ENCODE peak calls at places on chromosome 11, in ten cellular contexts. E, P, A, T, K, V, R, D, C and O are unnamed samples.

GRCh38 chr11:1691027-1691877 is 5.7 kb upstream of the KRTAP5-6 start:
- DNase-seq in C (no peak), T (no peak), A (no peak), K (no peak), V (no peak), P (no peak), E (no peak), D (no peak), R (no peak), O (no peak)

GRCh38 chr11:235998-236773 is at the start of gene SIRT3:
- DNase-seq in P (peak; percentile 67), A (peak; percentile 99), C (peak; percentile 83), T (peak; percentile 95), V (peak; percentile 80), K (peak; percentile 88), D (peak; percentile 94), E (peak; percentile 64), R (peak; percentile 85), O (peak; percentile 96)

GRCh38 chr11:69378303-69379141 is 84.6 kb downstream of the MYEOV start:
- DNase-seq in E (no peak), P (no peak), V (no peak), T (peak; percentile 79), K (peak; percentile 16), D (peak; percentile 55), C (no peak), R (no peak), A (no peak), O (no peak)

GRCh38 chr11:43555811-43556210 is 124.7 kb upstream of the HSD17B12 start:
- DNase-seq in E (no peak), K (peak; percentile 76), V (peak; percentile 18), C (no peak), T (no peak), P (no peak), A (no peak), D (no peak), R (no peak), O (no peak)

GRCh38 chr11:128042290-128042751 is 545.0 kb downstream of the ETS1 start:
- DNase-seq in A (no peak), E (no peak), D (no peak), P (no peak), K (no peak), V (no peak), C (peak; percentile 63), T (no peak), R (no peak), O (no peak)

GRCh38 chr11:79363261-79363660 is 77.6 kb downstream of the TENM4 start:
- DNase-seq in D (no peak), R (no peak), T (no peak), P (no peak), E (no peak), A (no peak), K (no peak), V (no peak), C (no peak), O (no peak)

GRCh38 chr11:33716236-33716635 is 15.6 kb upstream of the C11orf91 start:
- DNase-seq in E (peak; percentile 41), T (no peak), V (peak; percentile 61), C (no peak), D (no peak), A (no peak), P (no peak), R (no peak), K (no peak), O (no peak)

GRCh38 chr11:130455493-130456127 is 7.2 kb downstream of the ADAMTS15 start:
- DNase-seq in R (no peak), C (no peak), A (no peak), V (no peak), E (no peak), K (no peak), D (peak; percentile 86), T (no peak), P (no peak), O (no peak)

GRCh38 chr11:83070878-83071640 is 638 bp downstream of the RAB30 start:
- DNase-seq in C (peak; percentile 42), E (no peak), A (no peak), V (peak; percentile 40), R (no peak), P (no peak), D (peak; percentile 80), K (peak; percentile 70), T (peak; percentile 80), O (no peak)

GRCh38 chr11:109371444-109372176 is 50.4 kb upstream of the C11orf87 start:
- DNase-seq in D (no peak), E (no peak), R (no peak), K (no peak), T (no peak), V (no peak), P (no peak), C (no peak), A (no peak), O (no peak)

GRCh38 chr11:27470166-27470565 is 2.4 kb downstream of the LGR4 start:
- DNase-seq in C (no peak), A (no peak), R (no peak), K (no peak), T (no peak), V (peak; percentile 52), E (peak; percentile 18), P (no peak), D (no peak), O (no peak)

GRCh38 chr11:90468923-90469322 is 246.1 kb upstream of the CHORDC1 start:
- DNase-seq in T (no peak), A (no peak), V (no peak), P (no peak), D (no peak), K (no peak), E (no peak), C (no peak), R (no peak), O (no peak)

GRCh38 chr11:77402218-77402556 is 71.7 kb downstream of the PAK1 start:
- DNase-seq in R (no peak), T (no peak), A (no peak), V (no peak), E (no peak), C (no peak), P (no peak), D (no peak), K (no peak), O (no peak)

GRCh38 chr11:35461917-35462316 is 42.6 kb upstream of the SLC1A2 start:
- DNase-seq in C (no peak), D (no peak), E (no peak), K (no peak), A (no peak), R (no peak), P (no peak), V (no peak), T (no peak), O (no peak)

GRCh38 chr11:72856065-72856464 is 41.9 kb downstream of the ATG16L2 start:
- DNase-seq in D (no peak), K (no peak), P (no peak), A (no peak), T (no peak), E (no peak), V (no peak), C (no peak), R (no peak), O (no peak)

GRCh38 chr11:119178166-119178680 is 7.1 kb upstream of the NHERF4 start:
- DNase-seq in R (no peak), A (no peak), K (no peak), E (no peak), D (no peak), C (no peak), V (peak; percentile 48), T (no peak), P (no peak), O (no peak)

GRCh38 chr11:124301482-124301881 is 12.3 kb downstream of the OR8D1 start:
- DNase-seq in E (no peak), V (no peak), T (no peak), K (no peak), R (no peak), A (no peak), C (no peak), D (no peak), P (no peak), O (no peak)

GRCh38 chr11:45147871-45148270 is 1.4 kb downstream of the PRDM11 start:
- DNase-seq in D (no peak), E (no peak), V (no peak), P (no peak), A (no peak), R (no peak), C (no peak), K (no peak), T (no peak), O (no peak)

GRCh38 chr11:117950320-117950719 is 21.1 kb upstream of the TMPRSS13 start:
- DNase-seq in A (no peak), C (no peak), R (peak; percentile 60), K (no peak), D (no peak), P (no peak), T (no peak), E (peak; percentile 1), V (no peak), O (peak; percentile 39)

GRCh38 chr11:133710681-133711240 is 134.6 kb downstream of the SPATA19 start:
- DNase-seq in K (no peak), P (no peak), C (no peak), A (no peak), T (no peak), R (no peak), D (no peak), E (no peak), V (no peak), O (no peak)

GRCh38 chr11:17521106-17521900 is 22.9 kb downstream of the USH1C start:
- DNase-seq in V (no peak), P (no peak), T (no peak), D (peak; percentile 57), E (no peak), C (no peak), R (no peak), K (no peak), A (no peak), O (no peak)

GRCh38 chr11:57379732-57380131 is 1.2 kb downstream of the PRG3 start:
- DNase-seq in C (peak; percentile 82), K (no peak), R (no peak), D (no peak), P (no peak), V (peak; percentile 38), A (no peak), E (no peak), T (no peak), O (no peak)

GRCh38 chr11:77346906-77347603 is 45.6 kb upstream of the GDPD4 start:
- DNase-seq in R (no peak), P (no peak), V (peak; percentile 99), K (no peak), A (no peak), C (no peak), T (no peak), E (peak; percentile 95), D (no peak), O (no peak)

GRCh38 chr11:45820211-45820857 is 15.4 kb downstream of the SLC35C1 start:
- DNase-seq in T (no peak), V (no peak), P (no peak), D (no peak), E (no peak), K (peak; percentile 12), C (no peak), R (no peak), A (no peak), O (no peak)

GRCh38 chr11:67033661-67034166 is 10.8 kb downstream of the SYT12 start:
- DNase-seq in A (no peak), C (no peak), K (no peak), D (no peak), V (peak; percentile 100), E (peak; percentile 96), P (no peak), R (no peak), T (no peak), O (no peak)

GRCh38 chr11:4647795-4648194 is 4.0 kb downstream of the OR51E1 start:
- DNase-seq in K (no peak), P (no peak), V (no peak), E (no peak), C (no peak), R (no peak), A (no peak), D (no peak), T (no peak), O (no peak)

GRCh38 chr11:69000831-69001245 is 12.2 kb downstream of the MRGPRF start:
- DNase-seq in E (peak; percentile 87), R (no peak), D (peak; percentile 65), C (no peak), V (peak; percentile 87), A (no peak), K (peak; percentile 79), P (no peak), T (peak; percentile 91), O (no peak)

GRCh38 chr11:12411806-12412727 is 34.7 kb downstream of the PARVA start:
- DNase-seq in D (peak; percentile 79), T (peak; percentile 87), R (peak; percentile 3), E (peak; percentile 93), K (peak; percentile 80), V (peak; percentile 99), A (peak; percentile 31), C (peak; percentile 81), P (no peak), O (peak; percentile 31)